ENCODE peak calls at places on chromosomes 2 and 18, in eight cellular contexts. One of them, this sample, is unnamed. For H3K4me1, the result is how much of the 10 kb centered on the place peaks cover.

GRCh38 chr2:62705859-62706720 is 577 bp downstream of the EHBP1 start:
- DNase-seq in transverse colon: peak
- DNase-seq in HCT116: no peak
- DNase-seq in endothelial cell of umbilical vein: peak
- DNase-seq in GM23338: peak
- DNase-seq in esophagus muscularis mucosa: no peak
- DNase-seq in breast epithelium: peak
- DNase-seq in sigmoid colon: peak
- DNase-seq in this sample: peak

GRCh38 chr2:74985983-74986382 is 27.5 kb downstream of the POLE4 start:
- DNase-seq in transverse colon: no peak
- DNase-seq in HCT116: no peak
- DNase-seq in endothelial cell of umbilical vein: no peak
- DNase-seq in GM23338: no peak
- DNase-seq in esophagus muscularis mucosa: no peak
- DNase-seq in breast epithelium: no peak
- DNase-seq in sigmoid colon: no peak
- DNase-seq in this sample: no peak

GRCh38 chr2:2834105-2834504 is 503.0 kb upstream of the MYT1L start:
- DNase-seq in transverse colon: no peak
- DNase-seq in HCT116: no peak
- DNase-seq in endothelial cell of umbilical vein: no peak
- DNase-seq in GM23338: no peak
- DNase-seq in esophagus muscularis mucosa: no peak
- DNase-seq in breast epithelium: no peak
- DNase-seq in sigmoid colon: no peak
- DNase-seq in this sample: no peak

GRCh38 chr2:96831679-96832078 is 12.1 kb downstream of the ANKRD23 start:
- DNase-seq in transverse colon: no peak
- DNase-seq in HCT116: no peak
- DNase-seq in endothelial cell of umbilical vein: no peak
- DNase-seq in GM23338: peak
- DNase-seq in esophagus muscularis mucosa: no peak
- DNase-seq in breast epithelium: no peak
- DNase-seq in sigmoid colon: no peak
- DNase-seq in this sample: no peak

GRCh38 chr2:44335806-44336538 is 25.3 kb downstream of the PREPL start:
- DNase-seq in transverse colon: no peak
- DNase-seq in HCT116: no peak
- DNase-seq in endothelial cell of umbilical vein: no peak
- DNase-seq in GM23338: no peak
- DNase-seq in esophagus muscularis mucosa: no peak
- DNase-seq in breast epithelium: no peak
- DNase-seq in sigmoid colon: no peak
- DNase-seq in this sample: no peak

GRCh38 chr2:85390941-85391669 is 19.1 kb downstream of the CAPG start:
- DNase-seq in transverse colon: peak
- DNase-seq in HCT116: peak
- DNase-seq in endothelial cell of umbilical vein: peak
- DNase-seq in GM23338: peak
- DNase-seq in esophagus muscularis mucosa: no peak
- DNase-seq in breast epithelium: peak
- DNase-seq in sigmoid colon: peak
- DNase-seq in this sample: peak

GRCh38 chr2:234986866-234987720 is 35.3 kb downstream of the SH3BP4 start:
- DNase-seq in transverse colon: no peak
- DNase-seq in HCT116: no peak
- DNase-seq in endothelial cell of umbilical vein: no peak
- DNase-seq in GM23338: no peak
- DNase-seq in esophagus muscularis mucosa: no peak
- DNase-seq in breast epithelium: no peak
- DNase-seq in sigmoid colon: no peak
- DNase-seq in this sample: no peak

GRCh38 chr18:58581265-58581664 is 47.6 kb downstream of the ALPK2 start:
- DNase-seq in transverse colon: no peak
- DNase-seq in HCT116: peak
- DNase-seq in endothelial cell of umbilical vein: no peak
- DNase-seq in GM23338: peak
- DNase-seq in esophagus muscularis mucosa: no peak
- DNase-seq in breast epithelium: no peak
- DNase-seq in sigmoid colon: no peak
- DNase-seq in this sample: no peak

GRCh38 chr2:39584283-39584972 is 81.3 kb upstream of the TMEM178A start:
- DNase-seq in transverse colon: no peak
- DNase-seq in HCT116: no peak
- DNase-seq in endothelial cell of umbilical vein: no peak
- DNase-seq in GM23338: no peak
- DNase-seq in esophagus muscularis mucosa: no peak
- DNase-seq in breast epithelium: no peak
- DNase-seq in sigmoid colon: no peak
- DNase-seq in this sample: no peak

GRCh38 chr2:10469301-10469700 is 21.2 kb upstream of the ODC1 start:
- DNase-seq in transverse colon: no peak
- DNase-seq in HCT116: no peak
- DNase-seq in endothelial cell of umbilical vein: no peak
- DNase-seq in GM23338: no peak
- DNase-seq in esophagus muscularis mucosa: no peak
- DNase-seq in breast epithelium: no peak
- DNase-seq in sigmoid colon: peak
- DNase-seq in this sample: peak

GRCh38 chr2:128091691-128092050 is 671 bp downstream of the UGGT1 start:
- DNase-seq in transverse colon: peak
- DNase-seq in HCT116: no peak
- DNase-seq in endothelial cell of umbilical vein: peak
- DNase-seq in GM23338: no peak
- DNase-seq in esophagus muscularis mucosa: no peak
- DNase-seq in breast epithelium: no peak
- DNase-seq in sigmoid colon: no peak
- DNase-seq in this sample: no peak

GRCh38 chr2:28588231-28588725 is 92.4 kb downstream of the PLB1 start:
- DNase-seq in transverse colon: no peak
- DNase-seq in HCT116: no peak
- DNase-seq in endothelial cell of umbilical vein: no peak
- DNase-seq in GM23338: no peak
- DNase-seq in esophagus muscularis mucosa: no peak
- DNase-seq in breast epithelium: no peak
- DNase-seq in sigmoid colon: peak
- DNase-seq in this sample: no peak

GRCh38 chr2:120445431-120446143 is 99.7 kb downstream of the INHBB start:
- DNase-seq in transverse colon: no peak
- DNase-seq in HCT116: peak
- DNase-seq in endothelial cell of umbilical vein: no peak
- DNase-seq in GM23338: no peak
- DNase-seq in esophagus muscularis mucosa: no peak
- DNase-seq in breast epithelium: no peak
- DNase-seq in sigmoid colon: no peak
- DNase-seq in this sample: no peak

GRCh38 chr2:223944166-223944703 is 900 bp downstream of the WDFY1 start:
- DNase-seq in transverse colon: peak
- DNase-seq in HCT116: no peak
- DNase-seq in endothelial cell of umbilical vein: no peak
- DNase-seq in GM23338: peak
- DNase-seq in esophagus muscularis mucosa: no peak
- DNase-seq in breast epithelium: no peak
- DNase-seq in sigmoid colon: peak
- DNase-seq in this sample: peak

GRCh38 chr2:55418512-55419235 is 982 bp downstream of the CCDC88A start:
- DNase-seq in transverse colon: no peak
- DNase-seq in HCT116: no peak
- DNase-seq in endothelial cell of umbilical vein: peak
- DNase-seq in GM23338: no peak
- DNase-seq in esophagus muscularis mucosa: no peak
- DNase-seq in breast epithelium: no peak
- DNase-seq in sigmoid colon: no peak
- DNase-seq in this sample: no peak

GRCh38 chr2:79660552-79660951 is 147.7 kb downstream of the CTNNA2 start:
- DNase-seq in transverse colon: no peak
- DNase-seq in HCT116: no peak
- DNase-seq in endothelial cell of umbilical vein: no peak
- DNase-seq in GM23338: no peak
- DNase-seq in esophagus muscularis mucosa: no peak
- DNase-seq in breast epithelium: no peak
- DNase-seq in sigmoid colon: no peak
- DNase-seq in this sample: no peak

GRCh38 chr18:65983750-65984149 is 232.9 kb downstream of the CDH7 start:
- DNase-seq in transverse colon: no peak
- DNase-seq in HCT116: no peak
- DNase-seq in endothelial cell of umbilical vein: peak
- DNase-seq in GM23338: peak
- DNase-seq in esophagus muscularis mucosa: no peak
- DNase-seq in breast epithelium: no peak
- DNase-seq in sigmoid colon: no peak
- DNase-seq in this sample: no peak
- TF ChIP-seq CTCF in transverse colon: no peak
- TF ChIP-seq CTCF in HCT116: no peak
- TF ChIP-seq CTCF in endothelial cell of umbilical vein: no peak
- TF ChIP-seq CTCF in GM23338: peak
- TF ChIP-seq CTCF in esophagus muscularis mucosa: no peak
- TF ChIP-seq CTCF in breast epithelium: no peak
- TF ChIP-seq CTCF in sigmoid colon: no peak
- TF ChIP-seq CTCF in this sample: no peak

GRCh38 chr2:42723465-42723864 is 40.5 kb downstream of the OXER1 start:
- DNase-seq in transverse colon: no peak
- DNase-seq in HCT116: no peak
- DNase-seq in endothelial cell of umbilical vein: no peak
- DNase-seq in GM23338: no peak
- DNase-seq in esophagus muscularis mucosa: no peak
- DNase-seq in breast epithelium: no peak
- DNase-seq in sigmoid colon: no peak
- DNase-seq in this sample: no peak

GRCh38 chr2:42726680-42727079 is 37.3 kb downstream of the OXER1 start:
- DNase-seq in transverse colon: no peak
- DNase-seq in HCT116: no peak
- DNase-seq in endothelial cell of umbilical vein: no peak
- DNase-seq in GM23338: no peak
- DNase-seq in esophagus muscularis mucosa: no peak
- DNase-seq in breast epithelium: no peak
- DNase-seq in sigmoid colon: no peak
- DNase-seq in this sample: no peak

GRCh38 chr2:42725657-42726056 is 38.3 kb downstream of the OXER1 start:
- DNase-seq in transverse colon: no peak
- DNase-seq in HCT116: no peak
- DNase-seq in endothelial cell of umbilical vein: no peak
- DNase-seq in GM23338: no peak
- DNase-seq in esophagus muscularis mucosa: no peak
- DNase-seq in breast epithelium: no peak
- DNase-seq in sigmoid colon: no peak
- DNase-seq in this sample: no peak

GRCh38 chr2:42721898-42722297 is 42.0 kb downstream of the OXER1 start:
- DNase-seq in transverse colon: no peak
- DNase-seq in HCT116: no peak
- DNase-seq in endothelial cell of umbilical vein: no peak
- DNase-seq in GM23338: no peak
- DNase-seq in esophagus muscularis mucosa: no peak
- DNase-seq in breast epithelium: no peak
- DNase-seq in sigmoid colon: no peak
- DNase-seq in this sample: no peak

DNA sequence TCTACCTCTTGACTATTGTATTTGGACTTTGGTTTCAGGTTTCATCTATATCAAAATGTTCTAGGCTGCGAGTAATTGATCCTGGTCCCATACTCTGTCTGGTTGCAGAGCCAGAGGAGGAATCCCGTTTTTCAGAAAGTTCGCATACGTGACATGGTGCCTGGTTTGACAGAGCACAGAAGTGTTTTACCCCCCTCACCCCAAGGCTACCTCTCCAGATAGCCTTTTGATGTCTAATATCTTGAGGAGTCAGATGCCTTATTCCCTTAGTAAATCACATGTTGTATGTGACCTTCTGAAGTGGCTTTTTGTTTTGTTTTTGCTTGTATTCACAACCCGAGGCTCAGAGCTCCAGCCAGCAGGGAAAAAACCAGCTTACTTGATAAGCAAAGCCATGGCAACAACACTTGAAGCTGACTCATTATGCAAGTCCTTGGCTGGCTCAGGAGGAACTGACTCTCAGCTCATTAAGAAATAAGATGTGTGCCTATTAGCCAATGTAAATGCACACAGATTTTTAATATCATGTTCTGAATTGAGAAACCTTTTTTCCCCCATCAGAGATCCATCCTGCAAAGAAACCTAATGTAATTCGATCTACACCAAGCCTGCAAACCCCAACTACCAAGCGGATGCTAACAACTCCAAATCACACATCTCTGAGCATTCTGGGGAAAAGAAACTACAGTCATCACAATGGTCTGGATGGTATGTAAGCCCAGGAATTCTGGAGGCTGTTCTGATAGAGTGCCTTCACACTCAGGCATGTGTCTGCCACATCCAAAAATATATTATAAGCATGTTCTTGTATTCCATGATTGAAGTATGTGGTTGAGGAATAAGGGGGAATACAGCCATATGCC is 41.4 kb downstream of the OXER1 start:
- DNase-seq in transverse colon: peak
- DNase-seq in HCT116: no peak
- DNase-seq in endothelial cell of umbilical vein: peak
- DNase-seq in GM23338: peak
- DNase-seq in esophagus muscularis mucosa: no peak
- DNase-seq in breast epithelium: no peak
- DNase-seq in sigmoid colon: peak
- DNase-seq in this sample: no peak
- TF ChIP-seq POLR2AphosphoS5 in transverse colon: no peak
- TF ChIP-seq POLR2AphosphoS5 in HCT116: no peak
- TF ChIP-seq POLR2AphosphoS5 in endothelial cell of umbilical vein: no peak
- TF ChIP-seq POLR2AphosphoS5 in GM23338: no peak
- TF ChIP-seq POLR2AphosphoS5 in esophagus muscularis mucosa: no peak
- TF ChIP-seq POLR2AphosphoS5 in breast epithelium: no peak
- TF ChIP-seq POLR2AphosphoS5 in sigmoid colon: no peak
- TF ChIP-seq POLR2AphosphoS5 in this sample: no peak

DNA sequence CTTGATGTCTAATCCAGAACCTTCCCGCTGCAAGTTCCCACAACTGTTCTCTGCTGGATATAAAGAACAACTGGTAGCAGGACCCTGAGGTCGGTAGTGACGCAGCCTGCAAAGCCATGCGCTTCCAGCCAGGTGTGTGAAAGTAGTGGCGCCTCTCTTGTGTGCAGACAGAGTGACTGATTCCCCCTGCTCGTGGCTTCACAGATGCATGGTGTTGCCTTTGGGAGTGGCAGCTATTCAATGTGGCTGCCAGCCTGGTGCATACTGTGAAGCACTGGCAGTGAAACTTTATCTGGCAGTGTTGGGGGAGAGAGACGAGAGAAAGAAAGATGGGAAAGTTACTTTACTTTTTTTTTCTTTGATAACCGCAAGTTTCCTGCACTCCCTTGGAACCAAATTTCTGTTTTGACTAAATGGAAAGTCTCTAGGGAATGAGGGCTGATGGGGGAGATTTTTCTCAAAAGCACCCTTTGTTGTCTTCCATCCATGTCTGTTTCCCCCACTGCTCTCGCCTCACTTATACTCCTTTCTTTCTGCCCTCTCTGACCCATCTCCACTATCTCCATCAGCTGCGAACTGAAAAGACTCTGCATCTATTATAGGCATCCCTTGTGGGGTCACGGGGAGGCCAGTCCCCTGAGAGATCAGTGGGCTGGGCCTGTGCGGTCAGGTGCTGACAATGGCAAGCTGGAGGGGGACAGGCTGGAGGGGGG is 90.0 kb upstream of the TNP1 start:
- DNase-seq in transverse colon: no peak
- DNase-seq in HCT116: no peak
- DNase-seq in endothelial cell of umbilical vein: no peak
- DNase-seq in GM23338: no peak
- DNase-seq in esophagus muscularis mucosa: no peak
- DNase-seq in breast epithelium: no peak
- DNase-seq in sigmoid colon: no peak
- DNase-seq in this sample: no peak
- H3K4me1 ChIP-seq in transverse colon: under half
- H3K4me1 ChIP-seq in HCT116: under half
- H3K4me1 ChIP-seq in endothelial cell of umbilical vein: under half
- H3K4me1 ChIP-seq in GM23338: under half
- H3K4me1 ChIP-seq in esophagus muscularis mucosa: under half
- H3K4me1 ChIP-seq in breast epithelium: under half
- H3K4me1 ChIP-seq in sigmoid colon: under half
- H3K4me1 ChIP-seq in this sample: under half

GRCh38 chr2:132910432-132910831 is 240.4 kb upstream of the LYPD1 start:
- DNase-seq in transverse colon: no peak
- DNase-seq in HCT116: no peak
- DNase-seq in endothelial cell of umbilical vein: no peak
- DNase-seq in GM23338: no peak
- DNase-seq in esophagus muscularis mucosa: no peak
- DNase-seq in breast epithelium: no peak
- DNase-seq in sigmoid colon: no peak
- DNase-seq in this sample: no peak
- TF ChIP-seq CTCF in transverse colon: no peak
- TF ChIP-seq CTCF in HCT116: no peak
- TF ChIP-seq CTCF in endothelial cell of umbilical vein: no peak
- TF ChIP-seq CTCF in GM23338: no peak
- TF ChIP-seq CTCF in esophagus muscularis mucosa: no peak
- TF ChIP-seq CTCF in breast epithelium: no peak
- TF ChIP-seq CTCF in sigmoid colon: no peak
- TF ChIP-seq CTCF in this sample: no peak